ENCODE peak calls at places on chromosomes 4 and X, in four cellular contexts. S is SK-N-SH, M is GM23338, B is transverse colon. O is an unnamed sample.

GRCh38 chrX:63812826-63813225 is 27.8 kb upstream of the ARHGEF9 start:
- DNase-seq in S (no peak), B (no peak), M (peak; percentile 8), O (no peak)

GRCh38 chr4:94441838-94442237 is 9.9 kb upstream of the PDLIM5 start:
- DNase-seq in M (no peak), S (no peak), B (no peak), O (no peak)

GRCh38 chr4:107993969-107994368 is 4.3 kb downstream of the HADH start:
- DNase-seq in S (no peak), B (no peak), M (no peak), O (no peak)

GRCh38 chrX:24988314-24988713 is 27.5 kb downstream of the ARX start:
- DNase-seq in S (no peak), M (no peak), B (no peak), O (no peak)

GRCh38 chrX:154313147-154313546 is 17.6 kb downstream of the TKTL1 start:
- DNase-seq in B (no peak), M (no peak), S (no peak), O (no peak)

GRCh38 chrX:32448320-32448719 is 763.0 kb downstream of the DMD start:
- DNase-seq in M (peak; percentile 1), B (no peak), S (no peak), O (no peak)

GRCh38 chr4:15042529-15043167 is 40.4 kb downstream of the CPEB2 start:
- DNase-seq in S (no peak), B (no peak), M (no peak), O (no peak)

GRCh38 chr4:176540814-176541213 is 221.0 kb downstream of the SPCS3 start:
- DNase-seq in S (no peak), B (no peak), M (no peak), O (no peak)

GRCh38 chr4:84684361-84684760 is 101.4 kb downstream of the CDS1 start:
- DNase-seq in B (no peak), M (no peak), S (no peak), O (no peak)

GRCh38 chrX:2370436-2370835 is 130.3 kb downstream of the DHRSX start:
- DNase-seq in S (no peak), B (no peak), M (no peak), O (no peak)

GRCh38 chr4:40877081-40877480 is 127.3 kb downstream of the NSUN7 start:
- DNase-seq in M (no peak), B (no peak), S (no peak), O (no peak)

GRCh38 chr4:5470318-5470889 is 238.0 kb downstream of the EVC2 start:
- DNase-seq in M (no peak), B (no peak), S (no peak), O (no peak)

GRCh38 chr4:145681518-145681917 is 1.6 kb downstream of the C4orf51 start:
- DNase-seq in M (no peak), S (no peak), B (no peak), O (no peak)

GRCh38 chrX:48606091-48606490 is 8.8 kb downstream of the WDR13 start:
- DNase-seq in S (peak; percentile 36), B (no peak), M (peak; percentile 62), O (no peak)

GRCh38 chr4:90495936-90496335 is 368.7 kb downstream of the CCSER1 start:
- DNase-seq in B (no peak), S (no peak), M (no peak), O (no peak)

GRCh38 chrX:107700317-107700774 is 72.0 kb downstream of the PRPS1 start:
- DNase-seq in M (no peak), B (no peak), S (no peak), O (no peak)

GRCh38 chrX:40154853-40155616 is 57.3 kb upstream of the BCOR start:
- DNase-seq in S (peak; percentile 87), M (peak; percentile 63), B (peak; percentile 66), O (peak; percentile 23)

GRCh38 chr4:184016742-184017668 is 111.9 kb downstream of the STOX2 start:
- DNase-seq in S (peak; percentile 71), B (no peak), M (no peak), O (no peak)

GRCh38 chr4:130043796-130044195 is 947.8 kb downstream of the C4orf33 start:
- DNase-seq in S (no peak), B (no peak), M (no peak), O (no peak)

GRCh38 chr4:12583286-12583685 is 900.9 kb downstream of the RAB28 start:
- DNase-seq in B (no peak), S (no peak), M (no peak), O (no peak)

GRCh38 chr4:152422817-152423320 is 113.0 kb downstream of the FBXW7 start:
- DNase-seq in S (no peak), M (no peak), B (no peak), O (no peak)

GRCh38 chr4:46793036-46793435 is 116.0 kb downstream of the COX7B2 start:
- DNase-seq in M (no peak), B (no peak), S (no peak), O (no peak)

GRCh38 chr4:170656506-170656905 is 566.8 kb upstream of the AADAT start:
- DNase-seq in S (peak; percentile 29), B (no peak), M (no peak), O (no peak)

GRCh38 chrX:56745019-56745418 is 16.0 kb downstream of the NBDY start:
- DNase-seq in M (no peak), S (no peak), B (no peak), O (no peak)

GRCh38 chr4:119748853-119749252 is 120.2 kb upstream of the PDE5A start:
- DNase-seq in B (no peak), M (no peak), S (no peak), O (no peak)

GRCh38 chrX:132294192-132294591 is 74.9 kb upstream of the RAP2C start:
- DNase-seq in M (no peak), S (no peak), B (no peak), O (no peak)

GRCh38 chr4:40453912-40454311 is 118.8 kb downstream of the CHRNA9 start:
- DNase-seq in M (no peak), S (no peak), B (no peak), O (no peak)

GRCh38 chr4:145216532-145216931 is 36.1 kb upstream of the OTUD4 start:
- DNase-seq in M (peak; percentile 33), S (peak; percentile 13), B (no peak), O (no peak)

GRCh38 chr4:123452585-123452984 is 56.0 kb downstream of the SPRY1 start:
- DNase-seq in S (peak; percentile 49), M (no peak), B (peak; percentile 46), O (no peak)

GRCh38 chr4:161197912-161198311 is 965.9 kb downstream of the FSTL5 start:
- DNase-seq in M (peak; percentile 82), B (no peak), S (no peak), O (no peak)

GRCh38 chr4:143559757-143560147 is 46.2 kb downstream of the SMARCA5 start:
- DNase-seq in S (peak; percentile 53), B (no peak), M (peak; percentile 49), O (no peak)

GRCh38 chr4:143554728-143555597 is 41.5 kb downstream of the SMARCA5 start:
- DNase-seq in M (no peak), S (no peak), B (no peak), O (no peak)

GRCh38 chr4:143555676-143556075 is 42.2 kb downstream of the SMARCA5 start:
- DNase-seq in M (no peak), B (no peak), S (no peak), O (no peak)

GRCh38 chr4:143558286-143558685 is 44.8 kb downstream of the SMARCA5 start:
- DNase-seq in S (no peak), B (no peak), M (no peak), O (no peak)

GRCh38 chr4:143558823-143559756 is 45.6 kb downstream of the SMARCA5 start:
- DNase-seq in M (peak; percentile 95), B (peak; percentile 79), S (peak; percentile 84), O (peak; percentile 17)
- H3K27ac ChIP-seq in M (peak overlapping the region; percentile 27), B (peak overlapping the region; percentile 69), S (no peak overlapping the region), O (no peak overlapping the region)

GRCh38 chrX:138378876-138379275 is 332.6 kb downstream of the FGF13 start:
- DNase-seq in S (no peak), M (no peak), B (no peak), O (no peak)
- H3K27ac ChIP-seq in S (no peak overlapping the region), M (no peak overlapping the region), B (no peak overlapping the region), O (no peak overlapping the region)

DNA sequence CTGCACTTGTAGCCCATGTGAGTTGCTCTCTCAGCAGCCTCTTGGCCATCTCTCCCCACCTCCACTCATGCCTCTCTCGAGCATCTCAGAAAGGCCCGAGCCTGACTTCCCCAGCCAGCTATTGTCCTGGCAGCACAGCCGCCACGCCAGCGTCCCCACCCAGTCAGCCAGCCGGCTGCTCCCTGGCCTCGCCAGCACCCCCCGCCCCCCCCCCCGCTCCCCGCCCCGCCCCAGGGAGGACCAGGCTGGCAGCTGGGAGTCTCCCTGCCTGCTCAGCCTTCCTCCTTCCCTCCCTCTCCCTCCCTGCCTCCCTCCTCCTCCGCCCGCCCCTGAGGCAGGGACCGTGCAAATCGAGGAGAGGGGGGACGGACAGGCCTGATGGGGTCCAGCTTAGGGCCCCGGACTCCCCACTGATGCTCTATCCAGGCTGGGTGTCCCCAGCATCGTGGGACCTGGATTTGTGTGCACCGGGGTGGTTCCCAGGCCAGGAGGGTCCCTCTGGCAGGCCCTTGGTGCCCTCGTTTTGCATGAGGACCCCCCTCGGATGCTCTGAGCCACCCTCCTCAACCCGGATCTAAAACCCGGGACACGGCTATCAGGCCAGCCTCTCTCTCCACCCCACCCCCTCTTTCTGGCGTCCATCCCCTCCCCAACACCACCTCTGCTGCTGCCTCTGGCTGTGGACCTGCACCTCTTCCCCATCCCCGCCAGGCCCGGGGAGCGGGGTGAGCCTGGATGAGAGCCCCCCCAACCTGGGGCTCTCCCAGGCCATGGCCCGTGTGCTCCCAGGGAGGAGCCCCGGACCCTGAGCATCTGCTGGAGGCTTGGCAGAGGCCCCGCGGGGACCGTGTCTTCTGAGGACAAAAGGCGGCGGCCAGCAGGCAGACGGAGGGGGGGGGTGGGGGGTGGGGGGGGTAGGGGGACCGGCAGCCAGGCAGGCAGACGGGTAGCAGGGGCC is at the start of gene GPR173:
- DNase-seq in S (peak; percentile 85), M (peak; percentile 57), B (peak; percentile 21), O (peak; percentile 84)
- H3K27ac ChIP-seq in S (peak within 1 kb of the TSS; percentile 84), M (no peak within 1 kb of the TSS), B (no peak within 1 kb of the TSS), O (peak within 1 kb of the TSS; percentile 72)

GRCh38 chrX:71107762-71108360 is 1.3 kb upstream of the CXorf65 start:
- DNase-seq in M (no peak), B (no peak), S (no peak), O (no peak)

GRCh38 chrX:71103110-71103983 is 3.2 kb downstream of the CXorf65 start:
- DNase-seq in M (peak; percentile 80), B (peak; percentile 53), S (peak; percentile 64), O (no peak)

GRCh38 chrX:71107245-71107644 is 705 bp upstream of the CXorf65 start:
- DNase-seq in S (no peak), M (no peak), B (no peak), O (no peak)

GRCh38 chrX:71106427-71106826 is at the start of gene CXorf65:
- DNase-seq in B (no peak), M (no peak), S (no peak), O (no peak)

GRCh38 chrX:71105638-71106037 is 902 bp downstream of the CXorf65 start:
- DNase-seq in S (no peak), B (no peak), M (no peak), O (no peak)
- H3K27ac ChIP-seq in S (no peak overlapping the region), B (no peak overlapping the region), M (no peak overlapping the region), O (no peak overlapping the region)